ENCODE peak calls at places on chromosomes 5 and 9, in five cellular contexts. R is neural progenitor cell, L is GM12878, J is MM.1S, G is mammary epithelial cell. Y is an unnamed sample.
A peak's percentile ranks its signal among the peaks of the same experiment; 100 is the strongest.

GRCh38 chr5:83360573-83360972 is 111.0 kb upstream of the VCAN start:
- DNase-seq in R (no peak), L (no peak), J (no peak), G (peak; percentile 70), Y (no peak)

GRCh38 chr9:75088646-75089368 is 493 bp downstream of the OSTF1 start:
- DNase-seq in R (peak; percentile 58), L (peak; percentile 36), J (peak; percentile 41), G (peak; percentile 55), Y (peak; percentile 87)

GRCh38 chr5:168186289-168187074 is 105.0 kb upstream of the WWC1 start:
- DNase-seq in R (no peak), L (no peak), J (no peak), G (no peak), Y (no peak)

GRCh38 chr5:180786398-180787005 is 16.1 kb downstream of the MGAT1 start:
- DNase-seq in R (no peak), L (no peak), J (no peak), G (no peak), Y (peak; percentile 43)

GRCh38 chr9:70080481-70081119 is 37.0 kb downstream of the MAMDC2 start:
- DNase-seq in R (no peak), L (no peak), J (no peak), G (peak; percentile 35), Y (peak; percentile 60)

GRCh38 chr5:43197535-43197934 is 5.5 kb downstream of the NIM1K start:
- DNase-seq in R (no peak), L (no peak), J (no peak), G (no peak), Y (no peak)

GRCh38 chr5:95564450-95564849 is 9.5 kb downstream of the ARSK start:
- DNase-seq in R (no peak), L (no peak), J (no peak), G (no peak), Y (no peak)

GRCh38 chr5:8864053-8864452 is 681.8 kb downstream of the SEMA5A start:
- DNase-seq in R (peak; percentile 56), L (no peak), J (peak; percentile 29), G (peak; percentile 40), Y (peak; percentile 37)

GRCh38 chr5:52800394-52801213 is 12.9 kb downstream of the ITGA1 start:
- DNase-seq in R (peak; percentile 73), L (no peak), J (peak; percentile 11), G (peak; percentile 79), Y (peak; percentile 91)

GRCh38 chr5:1667648-1668140 is 131.9 kb downstream of the MRPL36 start:
- DNase-seq in R (no peak), L (no peak), J (no peak), G (no peak), Y (no peak)

GRCh38 chr5:172713809-172714490 is 57.0 kb downstream of the DUSP1 start:
- DNase-seq in R (no peak), L (no peak), J (no peak), G (no peak), Y (no peak)

GRCh38 chr5:41182666-41183065 is 30.7 kb downstream of the C6 start:
- DNase-seq in R (no peak), L (no peak), J (no peak), G (no peak), Y (no peak)

GRCh38 chr9:93586290-93587057 is 10.1 kb downstream of the PHF2 start:
- DNase-seq in R (no peak), L (no peak), J (no peak), G (no peak), Y (peak; percentile 18)

GRCh38 chr9:22682536-22683392 is 236.1 kb downstream of the DMRTA1 start:
- DNase-seq in R (no peak), L (no peak), J (peak; percentile 14), G (peak; percentile 62), Y (peak; percentile 91)

GRCh38 chr5:35195472-35195852 is 34.8 kb downstream of the PRLR start:
- DNase-seq in R (no peak), L (no peak), J (no peak), G (no peak), Y (no peak)

GRCh38 chr9:19372576-19372975 is 7.5 kb downstream of the RPS6 start:
- DNase-seq in R (no peak), L (no peak), J (no peak), G (no peak), Y (no peak)

GRCh38 chr9:135492886-135493669 is 7.4 kb upstream of the MRPS2 start:
- DNase-seq in R (no peak), L (no peak), J (no peak), G (no peak), Y (no peak)

GRCh38 chr5:80213467-80213866 is 42.4 kb downstream of the SERINC5 start:
- DNase-seq in R (no peak), L (no peak), J (no peak), G (no peak), Y (no peak)

GRCh38 chr9:85740821-85741111 is 988 bp downstream of the AGTPBP1 start:
- DNase-seq in R (no peak), L (no peak), J (no peak), G (no peak), Y (no peak)

GRCh38 chr5:174810796-174811195 is 86.4 kb downstream of the MSX2 start:
- DNase-seq in R (no peak), L (no peak), J (no peak), G (no peak), Y (no peak)
- TF ChIP-seq EZH2 in R (no peak), L (no peak), J (no peak), G (no peak), Y (no peak)

GRCh38 chr9:132234501-132235045 is 72.7 kb downstream of the NTNG2 start:
- DNase-seq in R (peak; percentile 61), L (no peak), J (no peak), G (no peak), Y (peak; percentile 30)
- H3K27me3 ChIP-seq in R (peaks cover 20% of the 10 kb centered on the region), L (no peaks in the 10 kb centered on the region), J (peaks cover 93% of the 10 kb centered on the region), G (no peaks in the 10 kb centered on the region), Y (peaks cover 38% of the 10 kb centered on the region)

GRCh38 chr9:137303893-137304382 is 1.9 kb upstream of the NRARP start:
- DNase-seq in R (peak; percentile 25), L (no peak), J (no peak), G (no peak), Y (no peak)
- TF ChIP-seq EZH2 in R (no peak), L (no peak), J (no peak), G (no peak), Y (no peak)

DNA sequence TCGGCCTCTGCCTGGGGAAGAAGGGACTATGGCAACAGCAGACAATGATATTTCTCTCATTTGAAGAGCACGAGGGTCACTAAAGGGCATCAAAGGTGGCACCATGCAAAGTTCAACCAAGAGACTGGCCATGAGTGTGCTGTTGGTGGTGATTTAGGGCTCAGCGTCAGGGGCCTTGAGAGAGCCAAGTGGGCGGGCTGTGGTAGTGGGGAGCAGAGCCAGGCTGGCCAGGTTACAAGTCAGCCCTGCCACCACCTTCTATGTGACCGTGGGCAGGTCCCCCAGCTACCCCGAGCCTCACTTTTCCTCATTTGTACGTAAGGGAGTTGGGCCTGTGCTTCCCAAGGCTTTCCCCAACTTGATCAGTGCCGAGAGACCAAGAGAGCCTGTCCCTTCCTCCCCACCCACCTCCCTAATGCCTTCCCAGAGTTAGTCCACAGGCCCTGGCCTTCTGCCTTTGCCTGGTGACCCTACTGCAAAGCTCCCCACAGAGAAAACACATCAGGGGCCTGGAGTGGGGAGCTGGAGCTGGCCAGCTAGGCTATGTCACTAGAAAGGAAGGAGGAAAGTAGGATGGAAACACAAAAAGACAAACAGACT is 104.3 kb downstream of the PDE6A start:
- DNase-seq in R (no peak), L (no peak), J (no peak), G (no peak), Y (no peak)
- H3K27me3 ChIP-seq in R (no peaks in the 10 kb centered on the region), L (no peaks in the 10 kb centered on the region), J (no peaks in the 10 kb centered on the region), G (no peaks in the 10 kb centered on the region), Y (no peaks in the 10 kb centered on the region)